ENCODE peak calls at places on chromosomes 3 and 15, in eight cellular contexts. W, J, M, B, A, Y, U and F are unnamed samples. For H3K36me3 and H3K4me1, the result is how much of the 10 kb centered on the place peaks cover.

GRCh38 chr3:116233921-116234320 is 211.4 kb downstream of the LSAMP start:
- DNase-seq in W (no peak), J (no peak), M (no peak), B (no peak), A (no peak), Y (no peak), U (no peak), F (no peak)

GRCh38 chr3:104960579-104960978 is 406.1 kb upstream of the ALCAM start:
- DNase-seq in W (no peak), J (no peak), M (no peak), B (no peak), A (no peak), Y (no peak), U (no peak), F (no peak)

GRCh38 chr3:127371338-127371737 is 83.5 kb upstream of the PRR20G start:
- DNase-seq in W (no peak), J (no peak), M (no peak), B (no peak), A (no peak), Y (no peak), U (no peak), F (no peak)

GRCh38 chr15:39312984-39313383 is 267.9 kb upstream of the THBS1 start:
- DNase-seq in W (no peak), J (no peak), M (no peak), B (no peak), A (no peak), Y (no peak), U (peak), F (no peak)

GRCh38 chr15:86649277-86649676 is 569.6 kb downstream of the AGBL1 start:
- DNase-seq in W (no peak), J (no peak), M (no peak), B (no peak), A (no peak), Y (no peak), U (no peak), F (no peak)

GRCh38 chr3:130539005-130539404 is 22.0 kb downstream of the COL6A6 start:
- DNase-seq in W (peak), J (no peak), M (no peak), B (no peak), A (peak), Y (no peak), U (peak), F (no peak)

GRCh38 chr3:8539419-8539818 is 37.8 kb downstream of the LMCD1 start:
- DNase-seq in W (no peak), J (no peak), M (no peak), B (no peak), A (no peak), Y (no peak), U (no peak), F (no peak)

GRCh38 chr15:87604857-87605446 is 651.6 kb downstream of the NTRK3 start:
- DNase-seq in W (no peak), J (no peak), M (no peak), B (no peak), A (no peak), Y (no peak), U (peak), F (no peak)

GRCh38 chr3:166013073-166013679 is 176.0 kb upstream of the BCHE start:
- DNase-seq in W (no peak), J (no peak), M (no peak), B (no peak), A (no peak), Y (no peak), U (peak), F (no peak)

GRCh38 chr15:91067026-91067425 is 33.0 kb upstream of the SV2B start:
- DNase-seq in W (no peak), J (no peak), M (no peak), B (no peak), A (no peak), Y (no peak), U (no peak), F (no peak)

GRCh38 chr15:68407141-68407885 is 24.6 kb downstream of the ITGA11 start:
- DNase-seq in W (no peak), J (peak), M (no peak), B (no peak), A (no peak), Y (peak), U (no peak), F (peak)

GRCh38 chr3:168398371-168399030 is 302.8 kb upstream of the GOLIM4 start:
- DNase-seq in W (no peak), J (no peak), M (no peak), B (no peak), A (no peak), Y (no peak), U (no peak), F (no peak)

GRCh38 chr15:42060477-42060763 is 33.9 kb downstream of the PLA2G4D start:
- DNase-seq in W (no peak), J (no peak), M (no peak), B (no peak), A (no peak), Y (no peak), U (no peak), F (no peak)

GRCh38 chr3:173902866-173903265 is 505.3 kb downstream of the NLGN1 start:
- DNase-seq in W (no peak), J (no peak), M (no peak), B (no peak), A (no peak), Y (no peak), U (peak), F (no peak)

GRCh38 chr3:65855370-65856100 is 183.2 kb downstream of the MAGI1 start:
- DNase-seq in W (no peak), J (no peak), M (no peak), B (no peak), A (no peak), Y (no peak), U (peak), F (no peak)

GRCh38 chr3:74000715-74001114 is 376.0 kb upstream of the PDZRN3 start:
- DNase-seq in W (no peak), J (no peak), M (no peak), B (no peak), A (no peak), Y (no peak), U (no peak), F (no peak)

GRCh38 chr3:23676093-23676492 is 129.7 kb upstream of the UBE2E1 start:
- DNase-seq in W (no peak), J (no peak), M (no peak), B (no peak), A (no peak), Y (no peak), U (no peak), F (no peak)

GRCh38 chr15:72398648-72399047 is 543 bp downstream of the TMEM202 start:
- DNase-seq in W (no peak), J (no peak), M (no peak), B (no peak), A (no peak), Y (no peak), U (no peak), F (no peak)

GRCh38 chr3:134199240-134199639 is 51.4 kb downstream of the RYK start:
- DNase-seq in W (no peak), J (no peak), M (no peak), B (no peak), A (no peak), Y (no peak), U (no peak), F (no peak)

GRCh38 chr15:96054606-96055005 is 275.9 kb upstream of the NR2F2 start:
- DNase-seq in W (no peak), J (no peak), M (no peak), B (no peak), A (no peak), Y (no peak), U (no peak), F (no peak)

GRCh38 chr3:137304313-137305056 is 346.7 kb downstream of the IL20RB start:
- DNase-seq in W (no peak), J (no peak), M (no peak), B (no peak), A (no peak), Y (no peak), U (peak), F (no peak)

GRCh38 chr3:12316721-12317351 is 28.0 kb downstream of the PPARG start:
- DNase-seq in W (no peak), J (no peak), M (no peak), B (no peak), A (no peak), Y (no peak), U (no peak), F (no peak)

GRCh38 chr3:17122758-17123157 is 238.0 kb downstream of the PLCL2 start:
- DNase-seq in W (no peak), J (no peak), M (no peak), B (no peak), A (no peak), Y (no peak), U (no peak), F (no peak)

GRCh38 chr3:12925648-12926047 is 84.3 kb upstream of the RPL32 start:
- DNase-seq in W (no peak), J (no peak), M (no peak), B (no peak), A (no peak), Y (no peak), U (no peak), F (no peak)

GRCh38 chr3:81437683-81438082 is 323.8 kb downstream of the GBE1 start:
- DNase-seq in W (no peak), J (no peak), M (no peak), B (no peak), A (no peak), Y (no peak), U (peak), F (no peak)

GRCh38 chr3:8574040-8574669 is 70.4 kb downstream of the SSUH2 start:
- DNase-seq in W (no peak), J (no peak), M (no peak), B (no peak), A (no peak), Y (no peak), U (no peak), F (no peak)

GRCh38 chr3:192851821-192852352 is 65.8 kb downstream of the MB21D2 start:
- DNase-seq in W (peak), J (no peak), M (no peak), B (no peak), A (no peak), Y (peak), U (no peak), F (peak)

GRCh38 chr15:78208887-78209645 is 25.3 kb downstream of the ACSBG1 start:
- DNase-seq in W (no peak), J (no peak), M (no peak), B (no peak), A (no peak), Y (no peak), U (no peak), F (no peak)

GRCh38 chr3:46615050-46615449 is 2.7 kb downstream of the FAM240A start:
- DNase-seq in W (no peak), J (no peak), M (no peak), B (no peak), A (no peak), Y (no peak), U (no peak), F (no peak)

GRCh38 chr3:187012609-187013051 is 82.3 kb downstream of the ST6GAL1 start:
- DNase-seq in W (no peak), J (no peak), M (peak), B (peak), A (peak), Y (peak), U (no peak), F (no peak)
- H3K4me3 ChIP-seq in W (no peak), J (no peak), M (peak), B (peak), A (no peak), Y (no peak), U (no peak), F (no peak)

GRCh38 chr15:48419896-48420295 is 88.7 kb downstream of the DUT start:
- DNase-seq in W (no peak), J (no peak), M (no peak), B (no peak), A (no peak), Y (no peak), U (no peak), F (no peak)
- H3K36me3 ChIP-seq in W (under half), J (under half), M (under half), B (under half), A (under half), Y (under half), U (under half), F (under half)

GRCh38 chr15:35678774-35679173 is 132.8 kb upstream of the DPH6 start:
- DNase-seq in W (no peak), J (no peak), M (no peak), B (no peak), A (no peak), Y (no peak), U (no peak), F (no peak)

GRCh38 chr15:35673093-35673573 is 127.2 kb upstream of the DPH6 start:
- DNase-seq in W (no peak), J (no peak), M (no peak), B (no peak), A (no peak), Y (no peak), U (peak), F (no peak)

GRCh38 chr15:35671981-35672380 is 126.0 kb upstream of the DPH6 start:
- DNase-seq in W (no peak), J (no peak), M (no peak), B (no peak), A (no peak), Y (no peak), U (no peak), F (no peak)

GRCh38 chr15:35671197-35671596 is 125.2 kb upstream of the DPH6 start:
- DNase-seq in W (no peak), J (no peak), M (no peak), B (no peak), A (no peak), Y (no peak), U (no peak), F (no peak)

GRCh38 chr15:35674873-35675781 is 129.2 kb upstream of the DPH6 start:
- DNase-seq in W (no peak), J (no peak), M (no peak), B (no peak), A (no peak), Y (no peak), U (no peak), F (no peak)
- H3K4me1 ChIP-seq in W (under half), J (under half), M (under half), B (under half), A (under half), Y (under half), U (under half), F (under half)

DNA sequence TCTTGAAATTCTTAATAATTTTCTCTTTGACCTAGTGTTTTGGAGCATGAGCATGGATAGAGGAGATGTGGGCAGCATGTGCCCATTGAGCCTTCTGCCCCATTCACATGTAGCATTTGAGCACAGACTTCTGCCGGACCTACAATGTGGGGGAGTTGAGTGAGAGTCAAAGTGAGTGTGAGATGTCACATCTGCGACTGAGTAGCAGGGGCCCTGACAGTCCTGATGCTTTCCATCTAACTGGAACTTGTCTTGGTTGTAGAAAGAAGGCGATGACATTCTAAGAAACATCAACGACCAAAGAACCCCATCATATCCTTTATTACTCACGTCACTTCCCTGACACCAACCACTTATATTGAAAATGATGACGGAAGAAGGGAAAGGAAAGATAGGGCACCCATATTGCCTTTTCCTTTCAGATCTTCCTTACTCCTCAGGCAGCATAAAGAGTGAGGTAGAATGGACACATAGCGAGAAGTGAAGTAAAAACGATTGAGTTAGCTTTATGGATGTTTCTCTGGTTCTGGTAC is 30.5 kb downstream of the SMAD3 start:
- DNase-seq in W (no peak), J (no peak), M (no peak), B (no peak), A (no peak), Y (no peak), U (no peak), F (no peak)
- H3K4me3 ChIP-seq in W (no peak), J (no peak), M (no peak), B (no peak), A (no peak), Y (no peak), U (no peak), F (no peak)